ENCODE peak calls at places on chromosome 12, in five cellular contexts. One of them, this sample, is unnamed.

GRCh38 chr12:44317651-44318126 is 481.8 kb downstream of the TMEM117 start:
- DNase-seq in NCI-H69: peak
- DNase-seq in HTR-8/SVneo: no peak
- DNase-seq in H54: no peak
- DNase-seq in amniotic stem cell: no peak
- DNase-seq in this sample: no peak

GRCh38 chr12:51401900-51402299 is 10.7 kb upstream of the GALNT6 start:
- DNase-seq in NCI-H69: no peak
- DNase-seq in HTR-8/SVneo: no peak
- DNase-seq in H54: no peak
- DNase-seq in amniotic stem cell: no peak
- DNase-seq in this sample: no peak

GRCh38 chr12:67754933-67755697 is 106.6 kb downstream of the DYRK2 start:
- DNase-seq in NCI-H69: no peak
- DNase-seq in HTR-8/SVneo: no peak
- DNase-seq in H54: no peak
- DNase-seq in amniotic stem cell: no peak
- DNase-seq in this sample: no peak

GRCh38 chr12:77131977-77132490 is 66.7 kb upstream of the E2F7 start:
- DNase-seq in NCI-H69: peak
- DNase-seq in HTR-8/SVneo: no peak
- DNase-seq in H54: no peak
- DNase-seq in amniotic stem cell: no peak
- DNase-seq in this sample: no peak

GRCh38 chr12:122137681-122138080 is 36.3 kb downstream of the IL31 start:
- DNase-seq in NCI-H69: peak
- DNase-seq in HTR-8/SVneo: no peak
- DNase-seq in H54: no peak
- DNase-seq in amniotic stem cell: no peak
- DNase-seq in this sample: no peak

GRCh38 chr12:121908702-121909101 is 9.7 kb upstream of the CFAP251 start:
- DNase-seq in NCI-H69: no peak
- DNase-seq in HTR-8/SVneo: no peak
- DNase-seq in H54: no peak
- DNase-seq in amniotic stem cell: no peak
- DNase-seq in this sample: no peak

GRCh38 chr12:96219700-96220206 is 25.6 kb downstream of the ELK3 start:
- DNase-seq in NCI-H69: peak
- DNase-seq in HTR-8/SVneo: peak
- DNase-seq in H54: peak
- DNase-seq in amniotic stem cell: peak
- DNase-seq in this sample: peak

GRCh38 chr12:23423796-23424195 is 525.7 kb downstream of the SOX5 start:
- DNase-seq in NCI-H69: no peak
- DNase-seq in HTR-8/SVneo: no peak
- DNase-seq in H54: no peak
- DNase-seq in amniotic stem cell: no peak
- DNase-seq in this sample: no peak

GRCh38 chr12:89154743-89155530 is 197.4 kb downstream of the DUSP6 start:
- DNase-seq in NCI-H69: no peak
- DNase-seq in HTR-8/SVneo: no peak
- DNase-seq in H54: no peak
- DNase-seq in amniotic stem cell: no peak
- DNase-seq in this sample: no peak

GRCh38 chr12:108457006-108457733 is 57.9 kb upstream of the FICD start:
- DNase-seq in NCI-H69: peak
- DNase-seq in HTR-8/SVneo: peak
- DNase-seq in H54: peak
- DNase-seq in amniotic stem cell: peak
- DNase-seq in this sample: no peak

GRCh38 chr12:27573972-27574371 is 50.0 kb downstream of the PPFIBP1 start:
- DNase-seq in NCI-H69: no peak
- DNase-seq in HTR-8/SVneo: peak
- DNase-seq in H54: peak
- DNase-seq in amniotic stem cell: no peak
- DNase-seq in this sample: peak

GRCh38 chr12:6613776-6614512 is 6.8 kb upstream of the CHD4 start:
- DNase-seq in NCI-H69: peak
- DNase-seq in HTR-8/SVneo: peak
- DNase-seq in H54: peak
- DNase-seq in amniotic stem cell: peak
- DNase-seq in this sample: peak

GRCh38 chr12:4011597-4011996 is 138.4 kb upstream of the PARP11 start:
- DNase-seq in NCI-H69: no peak
- DNase-seq in HTR-8/SVneo: no peak
- DNase-seq in H54: no peak
- DNase-seq in amniotic stem cell: no peak
- DNase-seq in this sample: peak

GRCh38 chr12:28296287-28296686 is 106.0 kb downstream of the CCDC91 start:
- DNase-seq in NCI-H69: no peak
- DNase-seq in HTR-8/SVneo: no peak
- DNase-seq in H54: no peak
- DNase-seq in amniotic stem cell: no peak
- DNase-seq in this sample: no peak

GRCh38 chr12:132527186-132527882 is 37.4 kb downstream of the FBRSL1 start:
- DNase-seq in NCI-H69: no peak
- DNase-seq in HTR-8/SVneo: no peak
- DNase-seq in H54: no peak
- DNase-seq in amniotic stem cell: no peak
- DNase-seq in this sample: no peak

GRCh38 chr12:92020983-92021664 is 124.5 kb downstream of the BTG1 start:
- DNase-seq in NCI-H69: peak
- DNase-seq in HTR-8/SVneo: no peak
- DNase-seq in H54: no peak
- DNase-seq in amniotic stem cell: no peak
- DNase-seq in this sample: no peak

GRCh38 chr12:126874427-126875026 is 1392.4 kb upstream of the TMEM132C start:
- DNase-seq in NCI-H69: peak
- DNase-seq in HTR-8/SVneo: peak
- DNase-seq in H54: peak
- DNase-seq in amniotic stem cell: no peak
- DNase-seq in this sample: no peak

GRCh38 chr12:388547-389137 is 478 bp downstream of the KDM5A start:
- DNase-seq in NCI-H69: no peak
- DNase-seq in HTR-8/SVneo: no peak
- DNase-seq in H54: no peak
- DNase-seq in amniotic stem cell: no peak
- DNase-seq in this sample: no peak

GRCh38 chr12:54629925-54630324 is 4.8 kb downstream of the LACRT start:
- DNase-seq in NCI-H69: no peak
- DNase-seq in HTR-8/SVneo: no peak
- DNase-seq in H54: no peak
- DNase-seq in amniotic stem cell: no peak
- DNase-seq in this sample: no peak

GRCh38 chr12:108629824-108630476 is 3.7 kb downstream of the SELPLG start:
- DNase-seq in NCI-H69: peak
- DNase-seq in HTR-8/SVneo: peak
- DNase-seq in H54: no peak
- DNase-seq in amniotic stem cell: peak
- DNase-seq in this sample: no peak

GRCh38 chr12:104457746-104458644 is 1.2 kb downstream of the CHST11 start:
- DNase-seq in NCI-H69: peak
- DNase-seq in HTR-8/SVneo: peak
- DNase-seq in H54: peak
- DNase-seq in amniotic stem cell: no peak
- DNase-seq in this sample: no peak

GRCh38 chr12:68613209-68613904 is 2.7 kb downstream of the RAP1B start:
- DNase-seq in NCI-H69: no peak
- DNase-seq in HTR-8/SVneo: no peak
- DNase-seq in H54: no peak
- DNase-seq in amniotic stem cell: no peak
- DNase-seq in this sample: no peak

GRCh38 chr12:32108829-32109228 is 2.2 kb downstream of the BICD1 start:
- DNase-seq in NCI-H69: peak
- DNase-seq in HTR-8/SVneo: no peak
- DNase-seq in H54: no peak
- DNase-seq in amniotic stem cell: no peak
- DNase-seq in this sample: no peak

GRCh38 chr12:69386921-69387320 is 27.4 kb downstream of the YEATS4 start:
- DNase-seq in NCI-H69: no peak
- DNase-seq in HTR-8/SVneo: no peak
- DNase-seq in H54: no peak
- DNase-seq in amniotic stem cell: no peak
- DNase-seq in this sample: no peak

GRCh38 chr12:779745-780734 is 27.7 kb downstream of the WNK1 start:
- DNase-seq in NCI-H69: peak
- DNase-seq in HTR-8/SVneo: no peak
- DNase-seq in H54: no peak
- DNase-seq in amniotic stem cell: no peak
- DNase-seq in this sample: peak

GRCh38 chr12:106580671-106581508 is 1.9 kb upstream of the RFX4 start:
- DNase-seq in NCI-H69: no peak
- DNase-seq in HTR-8/SVneo: no peak
- DNase-seq in H54: no peak
- DNase-seq in amniotic stem cell: no peak
- DNase-seq in this sample: no peak

GRCh38 chr12:68166317-68166830 is 6.8 kb upstream of the IFNG start:
- DNase-seq in NCI-H69: no peak
- DNase-seq in HTR-8/SVneo: no peak
- DNase-seq in H54: no peak
- DNase-seq in amniotic stem cell: no peak
- DNase-seq in this sample: no peak

GRCh38 chr12:99983721-99984258 is 946 bp downstream of the ANKS1B start:
- DNase-seq in NCI-H69: peak
- DNase-seq in HTR-8/SVneo: no peak
- DNase-seq in H54: peak
- DNase-seq in amniotic stem cell: no peak
- DNase-seq in this sample: no peak

GRCh38 chr12:124750787-124751471 is 112.7 kb downstream of the SCARB1 start:
- DNase-seq in NCI-H69: peak
- DNase-seq in HTR-8/SVneo: no peak
- DNase-seq in H54: no peak
- DNase-seq in amniotic stem cell: no peak
- DNase-seq in this sample: no peak

GRCh38 chr12:52266514-52266913 is 7.9 kb upstream of the KRT86 start:
- DNase-seq in NCI-H69: peak
- DNase-seq in HTR-8/SVneo: no peak
- DNase-seq in H54: no peak
- DNase-seq in amniotic stem cell: no peak
- DNase-seq in this sample: no peak

GRCh38 chr12:48988030-48988649 is 10.0 kb downstream of the WNT1 start:
- DNase-seq in NCI-H69: peak
- DNase-seq in HTR-8/SVneo: peak
- DNase-seq in H54: peak
- DNase-seq in amniotic stem cell: no peak
- DNase-seq in this sample: no peak

GRCh38 chr12:31650927-31651326 is 8.6 kb upstream of the ETFBKMT start:
- DNase-seq in NCI-H69: peak
- DNase-seq in HTR-8/SVneo: no peak
- DNase-seq in H54: no peak
- DNase-seq in amniotic stem cell: no peak
- DNase-seq in this sample: peak

GRCh38 chr12:94488449-94488848 is 28.8 kb upstream of the CEP83 start:
- DNase-seq in NCI-H69: no peak
- DNase-seq in HTR-8/SVneo: no peak
- DNase-seq in H54: no peak
- DNase-seq in amniotic stem cell: no peak
- DNase-seq in this sample: no peak

GRCh38 chr12:104859144-104859543 is 98.9 kb downstream of the SLC41A2 start:
- DNase-seq in NCI-H69: no peak
- DNase-seq in HTR-8/SVneo: no peak
- DNase-seq in H54: no peak
- DNase-seq in amniotic stem cell: no peak
- DNase-seq in this sample: no peak